ENCODE peak calls at places on chromosomes 5 and 9, in seven cellular contexts. B is mammary epithelial cell, G is Panc1, S is cardiac muscle cell, O is colonic mucosa, M is A549, X is AG04450. Y is an unnamed sample.

GRCh38 chr9:35741740-35742139 is 7.3 kb downstream of the GBA2 start:
- DNase-seq in B (no peak), G (no peak), S (no peak), O (no peak), M (no peak), X (no peak), Y (no peak)

GRCh38 chr5:15009420-15009819 is 137.8 kb upstream of the ANKH start:
- DNase-seq in B (peak; percentile 74), G (peak; percentile 84), S (peak; percentile 82), O (peak; percentile 75), M (peak; percentile 60), X (no peak), Y (no peak)

GRCh38 chr5:178511173-178511572 is 79.0 kb downstream of the COL23A1 start:
- DNase-seq in B (no peak), G (no peak), S (no peak), O (no peak), M (no peak), X (no peak), Y (no peak)

GRCh38 chr5:125367702-125368101 is 621.3 kb upstream of the ZNF608 start:
- DNase-seq in B (no peak), G (no peak), S (peak; percentile 32), O (no peak), M (no peak), X (no peak), Y (no peak)

GRCh38 chr9:123929177-123929869 is 603 bp downstream of the DENND1A start:
- DNase-seq in B (no peak), G (no peak), S (no peak), O (peak; percentile 60), M (no peak), X (no peak), Y (no peak)

GRCh38 chr9:115923903-115924668 is 229.5 kb upstream of the PAPPA start:
- DNase-seq in B (no peak), G (no peak), S (peak; percentile 97), O (peak; percentile 20), M (peak; percentile 67), X (peak; percentile 97), Y (no peak)

GRCh38 chr5:32710859-32711692 is at the start of gene NPR3:
- DNase-seq in B (no peak), G (no peak), S (peak; percentile 48), O (no peak), M (peak; percentile 46), X (no peak), Y (no peak)

GRCh38 chr9:135065804-135066203 is 21.7 kb upstream of the OLFM1 start:
- DNase-seq in B (no peak), G (no peak), S (no peak), O (no peak), M (no peak), X (no peak), Y (peak; percentile 28)

GRCh38 chr5:28580616-28581015 is 1542.2 kb upstream of the CDH9 start:
- DNase-seq in B (peak; percentile 69), G (no peak), S (peak; percentile 72), O (no peak), M (no peak), X (no peak), Y (no peak)

GRCh38 chr5:12111263-12111662 is 207.0 kb upstream of the CTNND2 start:
- DNase-seq in B (no peak), G (no peak), S (no peak), O (no peak), M (no peak), X (no peak), Y (no peak)

GRCh38 chr9:125632321-125633115 is 74.5 kb downstream of the MAPKAP1 start:
- DNase-seq in B (peak; percentile 85), G (no peak), S (no peak), O (peak; percentile 25), M (no peak), X (no peak), Y (no peak)

GRCh38 chr5:137611926-137612435 is 112.9 kb upstream of the SPOCK1 start:
- DNase-seq in B (no peak), G (no peak), S (no peak), O (no peak), M (no peak), X (no peak), Y (no peak)

GRCh38 chr5:8773091-8773615 is 772.7 kb downstream of the SEMA5A start:
- DNase-seq in B (peak; percentile 49), G (no peak), S (peak; percentile 50), O (no peak), M (no peak), X (no peak), Y (no peak)

GRCh38 chr5:72623936-72624335 is 116.7 kb upstream of the ZNF366 start:
- DNase-seq in B (no peak), G (no peak), S (no peak), O (no peak), M (no peak), X (no peak), Y (no peak)

GRCh38 chr5:61866930-61867329 is 439.1 kb upstream of the KIF2A start:
- DNase-seq in B (peak; percentile 95), G (no peak), S (no peak), O (no peak), M (peak; percentile 6), X (no peak), Y (no peak)

GRCh38 chr5:154486427-154486866 is 8.4 kb upstream of the HAND1 start:
- DNase-seq in B (no peak), G (no peak), S (no peak), O (no peak), M (no peak), X (no peak), Y (no peak)

GRCh38 chr5:67842806-67843205 is 372.8 kb upstream of the PIK3R1 start:
- DNase-seq in B (peak; percentile 5), G (no peak), S (peak; percentile 56), O (no peak), M (no peak), X (no peak), Y (no peak)

GRCh38 chr5:10733426-10733825 is 27.6 kb downstream of the DAP start:
- DNase-seq in B (no peak), G (no peak), S (no peak), O (no peak), M (no peak), X (no peak), Y (no peak)

GRCh38 chr5:56615750-56616149 is 199.6 kb upstream of the MAP3K1 start:
- DNase-seq in B (no peak), G (no peak), S (no peak), O (no peak), M (no peak), X (no peak), Y (no peak)

GRCh38 chr9:2810424-2811075 is 33.3 kb downstream of the PUM3 start:
- DNase-seq in B (no peak), G (no peak), S (no peak), O (no peak), M (no peak), X (no peak), Y (no peak)

GRCh38 chr5:170293273-170293672 is 4.3 kb downstream of the LCP2 start:
- DNase-seq in B (no peak), G (no peak), S (no peak), O (peak; percentile 59), M (no peak), X (no peak), Y (no peak)

DNA sequence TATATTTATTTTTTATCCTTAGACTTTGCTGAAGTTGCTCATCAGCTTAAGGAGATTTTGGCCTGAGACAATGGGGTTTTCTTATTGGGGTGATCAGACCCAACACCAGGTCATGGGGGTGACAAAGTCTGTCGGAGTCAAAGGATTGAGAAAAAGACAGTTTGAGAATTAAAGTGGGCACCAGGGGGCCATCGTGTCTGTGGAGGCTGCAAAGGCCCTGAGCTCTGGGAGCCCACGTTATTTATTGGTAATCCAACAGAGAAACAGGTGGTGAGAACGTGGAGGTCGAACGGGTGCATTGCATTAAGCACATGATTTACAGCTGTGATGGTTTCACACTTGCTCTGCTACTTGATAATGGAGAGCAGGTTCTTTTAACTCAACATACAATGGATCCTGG is 102.5 kb upstream of the CDH10 start:
- DNase-seq in B (no peak), G (no peak), S (no peak), O (no peak), M (no peak), X (no peak), Y (no peak)
- TF ChIP-seq CTCF in B (no peak), G (no peak), S (no peak), O (no peak), M (no peak), X (no peak), Y (no peak)

GRCh38 chr5:132883261-132883834 is 9.9 kb downstream of the LEAP2 start:
- DNase-seq in B (peak; percentile 49), G (no peak), S (peak; percentile 81), O (peak; percentile 47), M (peak; percentile 60), X (peak; percentile 33), Y (no peak)

GRCh38 chr5:132887326-132887725 is 13.9 kb downstream of the LEAP2 start:
- DNase-seq in B (no peak), G (no peak), S (no peak), O (no peak), M (no peak), X (no peak), Y (no peak)

GRCh38 chr5:132889501-132889900 is 16.0 kb downstream of the LEAP2 start:
- DNase-seq in B (no peak), G (no peak), S (no peak), O (no peak), M (no peak), X (no peak), Y (no peak)

GRCh38 chr5:132886064-132886823 is 12.8 kb downstream of the LEAP2 start:
- DNase-seq in B (no peak), G (no peak), S (no peak), O (no peak), M (no peak), X (no peak), Y (no peak)

DNA sequence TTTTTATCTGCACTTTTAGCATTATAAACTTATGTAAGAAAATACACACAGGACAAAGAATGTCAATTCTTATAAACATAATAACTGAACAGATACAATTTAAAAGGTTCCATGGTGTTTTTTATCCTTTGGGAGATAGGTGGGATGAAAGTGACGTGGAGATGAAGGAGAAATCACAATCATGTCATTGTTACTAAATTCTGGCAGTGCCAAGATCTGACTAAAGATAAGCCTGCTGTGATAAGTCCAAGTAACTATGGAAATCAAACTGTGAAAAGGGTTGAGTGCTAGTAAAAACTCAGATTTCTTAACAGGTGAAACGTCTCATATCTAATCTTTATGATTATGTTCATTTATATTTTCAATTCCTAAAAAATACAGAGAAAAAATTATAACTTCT is 11.1 kb downstream of the LEAP2 start:
- DNase-seq in B (no peak), G (no peak), S (no peak), O (no peak), M (no peak), X (no peak), Y (no peak)
- TF ChIP-seq CTCF in B (no peak), G (no peak), S (no peak), O (no peak), M (no peak), X (no peak), Y (no peak)

GRCh38 chr5:88883566-88884434 is 816 bp upstream of the MEF2C start:
- DNase-seq in B (peak; percentile 47), G (no peak), S (peak; percentile 89), O (peak; percentile 65), M (no peak), X (peak; percentile 42), Y (peak; percentile 73)
- TF ChIP-seq CTCF in B (no peak), G (no peak), S (no peak), O (no peak), M (no peak), X (no peak), Y (peak; percentile 39)

DNA sequence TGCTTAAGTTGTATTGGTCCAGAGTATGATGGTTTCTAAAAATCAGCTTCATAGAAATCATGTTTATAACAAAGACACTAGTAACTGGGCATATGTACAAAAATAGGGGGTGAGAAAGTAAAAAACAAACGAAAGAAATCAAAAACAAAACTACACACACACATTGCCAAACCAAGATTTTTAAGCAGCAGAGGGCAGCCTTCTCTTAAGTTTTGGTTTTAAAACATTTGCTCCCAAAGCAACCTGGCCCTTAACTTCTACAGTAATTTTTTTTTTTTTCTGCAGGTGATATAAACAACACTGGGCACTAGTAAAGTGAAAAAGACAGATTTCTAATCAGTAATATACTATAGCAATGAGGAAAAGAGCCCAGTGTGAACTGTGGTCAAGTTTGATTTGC is 13.5 kb upstream of the GAPT start:
- DNase-seq in B (no peak), G (no peak), S (peak; percentile 30), O (no peak), M (no peak), X (no peak), Y (no peak)
- TF ChIP-seq CTCF in B (no peak), G (peak; percentile 34), S (peak; percentile 26), O (no peak), M (peak; percentile 70), X (peak; percentile 23), Y (peak; percentile 76)